ENCODE peak calls at places on chromosomes 1 and 21, in seven cellular contexts. One of them, this sample, is unnamed.
A peak's percentile ranks its signal among the peaks of the same experiment; 100 is the strongest.

GRCh38 chr1:119554188-119554587 is 47.2 kb downstream of the HSD3B1 start:
- DNase-seq in activated T-cell treated with anti-CD3 and anti-CD28 coated beads, Interleukin-2, amount 50 U/mL, for 72 hours: no peak
- DNase-seq in stimulated activated CD8-positive, alpha-beta memory T cell treated with anti-CD3 and anti-CD28 coated beads, Interleukin-4, amount 100 ng/mL, for 1 hour: no peak
- DNase-seq in NT2/D1: no peak
- DNase-seq in NCI-H1105 treated with DMSO at 0.1 percent for 48 hours: peak; percentile 98
- DNase-seq in Daoy: peak; percentile 93
- DNase-seq in Panc1: no peak
- DNase-seq in this sample: no peak

GRCh38 chr1:228695015-228695955 is 40.0 kb upstream of the RHOU start:
- DNase-seq in activated T-cell treated with anti-CD3 and anti-CD28 coated beads, Interleukin-2, amount 50 U/mL, for 72 hours: peak; percentile 29
- DNase-seq in stimulated activated CD8-positive, alpha-beta memory T cell treated with anti-CD3 and anti-CD28 coated beads, Interleukin-4, amount 100 ng/mL, for 1 hour: no peak
- DNase-seq in NT2/D1: no peak
- DNase-seq in NCI-H1105 treated with DMSO at 0.1 percent for 48 hours: no peak
- DNase-seq in Daoy: peak; percentile 42
- DNase-seq in Panc1: no peak
- DNase-seq in this sample: no peak

GRCh38 chr1:42140191-42140590 is 13.0 kb upstream of the GUCA2B start:
- DNase-seq in activated T-cell treated with anti-CD3 and anti-CD28 coated beads, Interleukin-2, amount 50 U/mL, for 72 hours: no peak
- DNase-seq in stimulated activated CD8-positive, alpha-beta memory T cell treated with anti-CD3 and anti-CD28 coated beads, Interleukin-4, amount 100 ng/mL, for 1 hour: no peak
- DNase-seq in NT2/D1: no peak
- DNase-seq in NCI-H1105 treated with DMSO at 0.1 percent for 48 hours: no peak
- DNase-seq in Daoy: no peak
- DNase-seq in Panc1: no peak
- DNase-seq in this sample: no peak

GRCh38 chr1:243798726-243799125 is 51.3 kb downstream of the AKT3 start:
- DNase-seq in activated T-cell treated with anti-CD3 and anti-CD28 coated beads, Interleukin-2, amount 50 U/mL, for 72 hours: no peak
- DNase-seq in stimulated activated CD8-positive, alpha-beta memory T cell treated with anti-CD3 and anti-CD28 coated beads, Interleukin-4, amount 100 ng/mL, for 1 hour: no peak
- DNase-seq in NT2/D1: no peak
- DNase-seq in NCI-H1105 treated with DMSO at 0.1 percent for 48 hours: no peak
- DNase-seq in Daoy: peak; percentile 56
- DNase-seq in Panc1: no peak
- DNase-seq in this sample: no peak

GRCh38 chr1:223712856-223713494 is 636 bp downstream of the CAPN2 start:
- DNase-seq in activated T-cell treated with anti-CD3 and anti-CD28 coated beads, Interleukin-2, amount 50 U/mL, for 72 hours: peak; percentile 54
- DNase-seq in stimulated activated CD8-positive, alpha-beta memory T cell treated with anti-CD3 and anti-CD28 coated beads, Interleukin-4, amount 100 ng/mL, for 1 hour: peak; percentile 17
- DNase-seq in NT2/D1: no peak
- DNase-seq in NCI-H1105 treated with DMSO at 0.1 percent for 48 hours: no peak
- DNase-seq in Daoy: peak; percentile 40
- DNase-seq in Panc1: no peak
- DNase-seq in this sample: no peak

GRCh38 chr1:227905573-227906487 is 41.9 kb downstream of the WNT9A start:
- DNase-seq in activated T-cell treated with anti-CD3 and anti-CD28 coated beads, Interleukin-2, amount 50 U/mL, for 72 hours: no peak
- DNase-seq in stimulated activated CD8-positive, alpha-beta memory T cell treated with anti-CD3 and anti-CD28 coated beads, Interleukin-4, amount 100 ng/mL, for 1 hour: no peak
- DNase-seq in NT2/D1: no peak
- DNase-seq in NCI-H1105 treated with DMSO at 0.1 percent for 48 hours: no peak
- DNase-seq in Daoy: no peak
- DNase-seq in Panc1: no peak
- DNase-seq in this sample: no peak

GRCh38 chr1:114126696-114127095 is 27.0 kb downstream of the SYT6 start:
- DNase-seq in activated T-cell treated with anti-CD3 and anti-CD28 coated beads, Interleukin-2, amount 50 U/mL, for 72 hours: no peak
- DNase-seq in stimulated activated CD8-positive, alpha-beta memory T cell treated with anti-CD3 and anti-CD28 coated beads, Interleukin-4, amount 100 ng/mL, for 1 hour: no peak
- DNase-seq in NT2/D1: no peak
- DNase-seq in NCI-H1105 treated with DMSO at 0.1 percent for 48 hours: no peak
- DNase-seq in Daoy: no peak
- DNase-seq in Panc1: no peak
- DNase-seq in this sample: no peak

GRCh38 chr1:46343351-46343695 is 2.7 kb downstream of the NSUN4 start:
- DNase-seq in activated T-cell treated with anti-CD3 and anti-CD28 coated beads, Interleukin-2, amount 50 U/mL, for 72 hours: no peak
- DNase-seq in stimulated activated CD8-positive, alpha-beta memory T cell treated with anti-CD3 and anti-CD28 coated beads, Interleukin-4, amount 100 ng/mL, for 1 hour: no peak
- DNase-seq in NT2/D1: no peak
- DNase-seq in NCI-H1105 treated with DMSO at 0.1 percent for 48 hours: no peak
- DNase-seq in Daoy: no peak
- DNase-seq in Panc1: no peak
- DNase-seq in this sample: no peak

GRCh38 chr1:245765241-245766000 is 610.6 kb downstream of the KIF26B start:
- DNase-seq in activated T-cell treated with anti-CD3 and anti-CD28 coated beads, Interleukin-2, amount 50 U/mL, for 72 hours: no peak
- DNase-seq in stimulated activated CD8-positive, alpha-beta memory T cell treated with anti-CD3 and anti-CD28 coated beads, Interleukin-4, amount 100 ng/mL, for 1 hour: no peak
- DNase-seq in NT2/D1: no peak
- DNase-seq in NCI-H1105 treated with DMSO at 0.1 percent for 48 hours: no peak
- DNase-seq in Daoy: peak; percentile 45
- DNase-seq in Panc1: no peak
- DNase-seq in this sample: no peak

GRCh38 chr21:36839123-36839522 is 127.3 kb downstream of the HLCS start:
- DNase-seq in activated T-cell treated with anti-CD3 and anti-CD28 coated beads, Interleukin-2, amount 50 U/mL, for 72 hours: no peak
- DNase-seq in stimulated activated CD8-positive, alpha-beta memory T cell treated with anti-CD3 and anti-CD28 coated beads, Interleukin-4, amount 100 ng/mL, for 1 hour: no peak
- DNase-seq in NT2/D1: no peak
- DNase-seq in NCI-H1105 treated with DMSO at 0.1 percent for 48 hours: no peak
- DNase-seq in Daoy: peak; percentile 66
- DNase-seq in Panc1: no peak
- DNase-seq in this sample: no peak

GRCh38 chr1:10074059-10074854 is 41.5 kb downstream of the UBE4B start:
- DNase-seq in activated T-cell treated with anti-CD3 and anti-CD28 coated beads, Interleukin-2, amount 50 U/mL, for 72 hours: peak; percentile 78
- DNase-seq in stimulated activated CD8-positive, alpha-beta memory T cell treated with anti-CD3 and anti-CD28 coated beads, Interleukin-4, amount 100 ng/mL, for 1 hour: peak; percentile 21
- DNase-seq in NT2/D1: no peak
- DNase-seq in NCI-H1105 treated with DMSO at 0.1 percent for 48 hours: no peak
- DNase-seq in Daoy: peak; percentile 97
- DNase-seq in Panc1: peak; percentile 72
- DNase-seq in this sample: no peak

GRCh38 chr1:73914994-73915393 is 283.0 kb downstream of the LRRIQ3 start:
- DNase-seq in activated T-cell treated with anti-CD3 and anti-CD28 coated beads, Interleukin-2, amount 50 U/mL, for 72 hours: no peak
- DNase-seq in stimulated activated CD8-positive, alpha-beta memory T cell treated with anti-CD3 and anti-CD28 coated beads, Interleukin-4, amount 100 ng/mL, for 1 hour: no peak
- DNase-seq in NT2/D1: no peak
- DNase-seq in NCI-H1105 treated with DMSO at 0.1 percent for 48 hours: no peak
- DNase-seq in Daoy: no peak
- DNase-seq in Panc1: no peak
- DNase-seq in this sample: peak; percentile 52

GRCh38 chr1:68147534-68147933 is 84.8 kb downstream of the WLS start:
- DNase-seq in activated T-cell treated with anti-CD3 and anti-CD28 coated beads, Interleukin-2, amount 50 U/mL, for 72 hours: no peak
- DNase-seq in stimulated activated CD8-positive, alpha-beta memory T cell treated with anti-CD3 and anti-CD28 coated beads, Interleukin-4, amount 100 ng/mL, for 1 hour: no peak
- DNase-seq in NT2/D1: no peak
- DNase-seq in NCI-H1105 treated with DMSO at 0.1 percent for 48 hours: no peak
- DNase-seq in Daoy: no peak
- DNase-seq in Panc1: no peak
- DNase-seq in this sample: no peak

GRCh38 chr1:44405041-44405803 is at the start of gene RNF220:
- DNase-seq in activated T-cell treated with anti-CD3 and anti-CD28 coated beads, Interleukin-2, amount 50 U/mL, for 72 hours: peak; percentile 51
- DNase-seq in stimulated activated CD8-positive, alpha-beta memory T cell treated with anti-CD3 and anti-CD28 coated beads, Interleukin-4, amount 100 ng/mL, for 1 hour: no peak
- DNase-seq in NT2/D1: no peak
- DNase-seq in NCI-H1105 treated with DMSO at 0.1 percent for 48 hours: peak; percentile 84
- DNase-seq in Daoy: peak; percentile 84
- DNase-seq in Panc1: no peak
- DNase-seq in this sample: no peak

GRCh38 chr21:43585924-43586411 is 73.3 kb downstream of the HSF2BP start:
- DNase-seq in activated T-cell treated with anti-CD3 and anti-CD28 coated beads, Interleukin-2, amount 50 U/mL, for 72 hours: no peak
- DNase-seq in stimulated activated CD8-positive, alpha-beta memory T cell treated with anti-CD3 and anti-CD28 coated beads, Interleukin-4, amount 100 ng/mL, for 1 hour: no peak
- DNase-seq in NT2/D1: peak; percentile 87
- DNase-seq in NCI-H1105 treated with DMSO at 0.1 percent for 48 hours: no peak
- DNase-seq in Daoy: peak; percentile 98
- DNase-seq in Panc1: peak; percentile 88
- DNase-seq in this sample: no peak

GRCh38 chr1:53640696-53641065 is 98.3 kb downstream of the GLIS1 start:
- DNase-seq in activated T-cell treated with anti-CD3 and anti-CD28 coated beads, Interleukin-2, amount 50 U/mL, for 72 hours: no peak
- DNase-seq in stimulated activated CD8-positive, alpha-beta memory T cell treated with anti-CD3 and anti-CD28 coated beads, Interleukin-4, amount 100 ng/mL, for 1 hour: no peak
- DNase-seq in NT2/D1: no peak
- DNase-seq in NCI-H1105 treated with DMSO at 0.1 percent for 48 hours: no peak
- DNase-seq in Daoy: no peak
- DNase-seq in Panc1: no peak
- DNase-seq in this sample: no peak

GRCh38 chr1:205669341-205670142 is 10.8 kb downstream of the SLC45A3 start:
- DNase-seq in activated T-cell treated with anti-CD3 and anti-CD28 coated beads, Interleukin-2, amount 50 U/mL, for 72 hours: no peak
- DNase-seq in stimulated activated CD8-positive, alpha-beta memory T cell treated with anti-CD3 and anti-CD28 coated beads, Interleukin-4, amount 100 ng/mL, for 1 hour: no peak
- DNase-seq in NT2/D1: no peak
- DNase-seq in NCI-H1105 treated with DMSO at 0.1 percent for 48 hours: no peak
- DNase-seq in Daoy: peak; percentile 32
- DNase-seq in Panc1: no peak
- DNase-seq in this sample: no peak

GRCh38 chr1:239912471-239912870 is 179.2 kb upstream of the FMN2 start:
- DNase-seq in activated T-cell treated with anti-CD3 and anti-CD28 coated beads, Interleukin-2, amount 50 U/mL, for 72 hours: no peak
- DNase-seq in stimulated activated CD8-positive, alpha-beta memory T cell treated with anti-CD3 and anti-CD28 coated beads, Interleukin-4, amount 100 ng/mL, for 1 hour: no peak
- DNase-seq in NT2/D1: no peak
- DNase-seq in NCI-H1105 treated with DMSO at 0.1 percent for 48 hours: no peak
- DNase-seq in Daoy: peak; percentile 19
- DNase-seq in Panc1: no peak
- DNase-seq in this sample: no peak

GRCh38 chr1:182603646-182604127 is 502 bp downstream of the RGS16 start:
- DNase-seq in activated T-cell treated with anti-CD3 and anti-CD28 coated beads, Interleukin-2, amount 50 U/mL, for 72 hours: no peak
- DNase-seq in stimulated activated CD8-positive, alpha-beta memory T cell treated with anti-CD3 and anti-CD28 coated beads, Interleukin-4, amount 100 ng/mL, for 1 hour: no peak
- DNase-seq in NT2/D1: no peak
- DNase-seq in NCI-H1105 treated with DMSO at 0.1 percent for 48 hours: peak; percentile 58
- DNase-seq in Daoy: peak; percentile 30
- DNase-seq in Panc1: no peak
- DNase-seq in this sample: no peak